ENCODE peak calls at places on chromosomes 16 and 17, in seven cellular contexts. W is fibroblast of gingiva; O is choroid plexus epithelial cell; V is substantia nigra; S is stimulated activated CD8-positive, alpha-beta memory T cell treated with anti-CD3 and anti-CD28 coated beads, Interleukin-7, amount 100 ng/mL, for 1 hour; N is Panc1; D is ovary. C is an unnamed sample.

GRCh38 chr17:5584383-5584951 is at the start of gene NLRP1:
- DNase-seq in W (peak; percentile 92), O (peak; percentile 90), V (peak; percentile 49), S (peak; percentile 88), N (no peak), D (peak; percentile 63), C (peak; percentile 58)

GRCh38 chr17:42132941-42133340 is 10.3 kb downstream of the HSPB9 start:
- DNase-seq in W (peak; percentile 81), O (peak; percentile 69), V (peak; percentile 48), S (no peak), N (no peak), D (no peak), C (no peak)

GRCh38 chr17:75572713-75573539 is 14.7 kb upstream of the MYO15B start:
- DNase-seq in W (no peak), O (no peak), V (no peak), S (no peak), N (no peak), D (no peak), C (no peak)

GRCh38 chr17:28219771-28220170 is 99.2 kb upstream of the TMEM97 start:
- DNase-seq in W (no peak), O (no peak), V (no peak), S (no peak), N (no peak), D (no peak), C (no peak)

GRCh38 chr16:66357523-66357928 is 9.0 kb upstream of the CDH5 start:
- DNase-seq in W (peak; percentile 71), O (peak; percentile 91), V (peak; percentile 18), S (peak; percentile 2), N (no peak), D (peak; percentile 57), C (no peak)

GRCh38 chr16:88195021-88195581 is 187.7 kb upstream of the ZNF469 start:
- DNase-seq in W (peak; percentile 43), O (peak; percentile 58), V (no peak), S (no peak), N (no peak), D (no peak), C (no peak)

GRCh38 chr17:40534431-40535189 is 30.7 kb downstream of the CCR7 start:
- DNase-seq in W (peak; percentile 45), O (peak; percentile 61), V (no peak), S (no peak), N (no peak), D (no peak), C (no peak)

GRCh38 chr16:56357291-56357764 is 68.0 kb downstream of the AMFR start:
- DNase-seq in W (peak; percentile 27), O (peak; percentile 73), V (no peak), S (no peak), N (no peak), D (no peak), C (no peak)

GRCh38 chr17:61307905-61308886 is 91.4 kb upstream of the TBX2 start:
- DNase-seq in W (peak; percentile 100), O (peak; percentile 98), V (no peak), S (no peak), N (no peak), D (no peak), C (no peak)

GRCh38 chr17:75552847-75553552 is 27.5 kb downstream of the LLGL2 start:
- DNase-seq in W (no peak), O (no peak), V (no peak), S (no peak), N (no peak), D (no peak), C (no peak)

GRCh38 chr17:56592487-56593072 is 919 bp upstream of the NOG start:
- DNase-seq in W (peak; percentile 15), O (peak; percentile 28), V (peak; percentile 26), S (peak; percentile 42), N (no peak), D (peak; percentile 55), C (no peak)

GRCh38 chr16:84050316-84050715 is 7.7 kb upstream of the SLC38A8 start:
- DNase-seq in W (no peak), O (no peak), V (no peak), S (no peak), N (no peak), D (no peak), C (no peak)

GRCh38 chr16:19410435-19411153 is 7.1 kb upstream of the TMC5 start:
- DNase-seq in W (no peak), O (no peak), V (no peak), S (no peak), N (no peak), D (no peak), C (no peak)

GRCh38 chr17:37111329-37111728 is 162.6 kb downstream of the AATF start:
- DNase-seq in W (no peak), O (no peak), V (peak; percentile 9), S (no peak), N (no peak), D (no peak), C (no peak)

GRCh38 chr17:511833-512251 is 159.2 kb upstream of the RPH3AL start:
- DNase-seq in W (no peak), O (no peak), V (no peak), S (no peak), N (no peak), D (no peak), C (no peak)

GRCh38 chr17:68498479-68499326 is 13.5 kb upstream of the PRKAR1A start:
- DNase-seq in W (no peak), O (no peak), V (no peak), S (no peak), N (no peak), D (peak; percentile 74), C (no peak)

GRCh38 chr17:80872999-80873951 is 118.4 kb upstream of the CHMP6 start:
- DNase-seq in W (peak; percentile 45), O (no peak), V (peak; percentile 46), S (no peak), N (no peak), D (no peak), C (no peak)

GRCh38 chr16:72560617-72561016 is 388.7 kb upstream of the PMFBP1 start:
- DNase-seq in W (peak; percentile 16), O (peak; percentile 57), V (no peak), S (no peak), N (no peak), D (no peak), C (no peak)

GRCh38 chr17:258906-259305 is 77.5 kb upstream of the DOC2B start:
- DNase-seq in W (no peak), O (no peak), V (no peak), S (no peak), N (no peak), D (no peak), C (no peak)

GRCh38 chr16:83715217-83715920 is 92.4 kb upstream of the HSBP1 start:
- DNase-seq in W (no peak), O (peak; percentile 10), V (no peak), S (no peak), N (no peak), D (no peak), C (no peak)

GRCh38 chr17:51044964-51045363 is 75.7 kb downstream of the SPAG9 start:
- DNase-seq in W (no peak), O (no peak), V (no peak), S (no peak), N (no peak), D (no peak), C (no peak)